ENCODE peak calls at places on chromosomes 12 and 14, in seven cellular contexts. One of them, this sample, is unnamed.

GRCh38 chr12:46452776-46453175 is 80.2 kb upstream of the SLC38A2 start:
- DNase-seq in HS-5: no peak
- DNase-seq in H7: no peak
- DNase-seq in fibroblast of the conjunctiva: no peak
- DNase-seq in RPMI8226: no peak
- DNase-seq in activated naive CD8-positive, alpha-beta T cell treated with anti-CD3 and anti-CD28 coated beads, Interleukin-2, amount 50 U/mL, for 24 hours: no peak
- DNase-seq in GM10248: no peak
- DNase-seq in this sample: no peak

GRCh38 chr12:26028953-26029740 is 70.7 kb downstream of the RASSF8 start:
- DNase-seq in RPMI8226: peak
- DNase-seq in H7: peak
- DNase-seq in fibroblast of the conjunctiva: no peak
- DNase-seq in GM10248: peak
- DNase-seq in HS-5: peak
- DNase-seq in activated naive CD8-positive, alpha-beta T cell treated with anti-CD3 and anti-CD28 coated beads, Interleukin-2, amount 50 U/mL, for 24 hours: peak
- DNase-seq in this sample: peak

GRCh38 chr14:99754141-99755067 is 38.8 kb upstream of the EML1 start:
- DNase-seq in H7: peak
- DNase-seq in HS-5: no peak
- DNase-seq in GM10248: no peak
- DNase-seq in activated naive CD8-positive, alpha-beta T cell treated with anti-CD3 and anti-CD28 coated beads, Interleukin-2, amount 50 U/mL, for 24 hours: no peak
- DNase-seq in RPMI8226: no peak
- DNase-seq in fibroblast of the conjunctiva: no peak
- DNase-seq in this sample: no peak

GRCh38 chr14:57983235-57983634 is 117.3 kb upstream of the SLC35F4 start:
- DNase-seq in fibroblast of the conjunctiva: no peak
- DNase-seq in RPMI8226: no peak
- DNase-seq in H7: no peak
- DNase-seq in GM10248: no peak
- DNase-seq in HS-5: no peak
- DNase-seq in activated naive CD8-positive, alpha-beta T cell treated with anti-CD3 and anti-CD28 coated beads, Interleukin-2, amount 50 U/mL, for 24 hours: no peak
- DNase-seq in this sample: no peak

GRCh38 chr12:68953536-68953935 is 20.6 kb upstream of the CPM start:
- DNase-seq in RPMI8226: no peak
- DNase-seq in GM10248: no peak
- DNase-seq in fibroblast of the conjunctiva: no peak
- DNase-seq in HS-5: no peak
- DNase-seq in activated naive CD8-positive, alpha-beta T cell treated with anti-CD3 and anti-CD28 coated beads, Interleukin-2, amount 50 U/mL, for 24 hours: no peak
- DNase-seq in H7: no peak
- DNase-seq in this sample: no peak

GRCh38 chr12:116508145-116509121 is 50.7 kb upstream of the MAP1LC3B2 start:
- DNase-seq in activated naive CD8-positive, alpha-beta T cell treated with anti-CD3 and anti-CD28 coated beads, Interleukin-2, amount 50 U/mL, for 24 hours: peak
- DNase-seq in fibroblast of the conjunctiva: no peak
- DNase-seq in GM10248: peak
- DNase-seq in HS-5: no peak
- DNase-seq in H7: peak
- DNase-seq in RPMI8226: no peak
- DNase-seq in this sample: no peak

GRCh38 chr12:96242597-96242996 is 48.4 kb downstream of the ELK3 start:
- DNase-seq in activated naive CD8-positive, alpha-beta T cell treated with anti-CD3 and anti-CD28 coated beads, Interleukin-2, amount 50 U/mL, for 24 hours: no peak
- DNase-seq in GM10248: no peak
- DNase-seq in HS-5: no peak
- DNase-seq in RPMI8226: no peak
- DNase-seq in fibroblast of the conjunctiva: no peak
- DNase-seq in H7: no peak
- DNase-seq in this sample: no peak

GRCh38 chr12:131357920-131358319 is 353.0 kb upstream of the SFSWAP start:
- DNase-seq in fibroblast of the conjunctiva: no peak
- DNase-seq in RPMI8226: no peak
- DNase-seq in HS-5: no peak
- DNase-seq in H7: no peak
- DNase-seq in GM10248: no peak
- DNase-seq in activated naive CD8-positive, alpha-beta T cell treated with anti-CD3 and anti-CD28 coated beads, Interleukin-2, amount 50 U/mL, for 24 hours: no peak
- DNase-seq in this sample: no peak

GRCh38 chr14:105485720-105486332 is 860 bp upstream of the CRIP1 start:
- DNase-seq in activated naive CD8-positive, alpha-beta T cell treated with anti-CD3 and anti-CD28 coated beads, Interleukin-2, amount 50 U/mL, for 24 hours: peak
- DNase-seq in fibroblast of the conjunctiva: no peak
- DNase-seq in HS-5: no peak
- DNase-seq in RPMI8226: peak
- DNase-seq in H7: peak
- DNase-seq in GM10248: peak
- DNase-seq in this sample: no peak

GRCh38 chr12:104360157-104360556 is 56.6 kb downstream of the EID3 start:
- DNase-seq in activated naive CD8-positive, alpha-beta T cell treated with anti-CD3 and anti-CD28 coated beads, Interleukin-2, amount 50 U/mL, for 24 hours: no peak
- DNase-seq in RPMI8226: no peak
- DNase-seq in H7: no peak
- DNase-seq in GM10248: no peak
- DNase-seq in fibroblast of the conjunctiva: no peak
- DNase-seq in HS-5: no peak
- DNase-seq in this sample: no peak

GRCh38 chr12:51392556-51393237 is 1.5 kb upstream of the GALNT6 start:
- DNase-seq in activated naive CD8-positive, alpha-beta T cell treated with anti-CD3 and anti-CD28 coated beads, Interleukin-2, amount 50 U/mL, for 24 hours: peak
- DNase-seq in fibroblast of the conjunctiva: no peak
- DNase-seq in RPMI8226: no peak
- DNase-seq in GM10248: peak
- DNase-seq in H7: peak
- DNase-seq in HS-5: no peak
- DNase-seq in this sample: peak

GRCh38 chr12:69779928-69780327 is 41.3 kb downstream of the RAB3IP start:
- DNase-seq in activated naive CD8-positive, alpha-beta T cell treated with anti-CD3 and anti-CD28 coated beads, Interleukin-2, amount 50 U/mL, for 24 hours: no peak
- DNase-seq in H7: peak
- DNase-seq in HS-5: peak
- DNase-seq in fibroblast of the conjunctiva: peak
- DNase-seq in GM10248: peak
- DNase-seq in RPMI8226: no peak
- DNase-seq in this sample: no peak

GRCh38 chr14:59483360-59483759 is 848 bp downstream of the L3HYPDH start:
- DNase-seq in GM10248: no peak
- DNase-seq in RPMI8226: no peak
- DNase-seq in fibroblast of the conjunctiva: no peak
- DNase-seq in HS-5: peak
- DNase-seq in H7: peak
- DNase-seq in activated naive CD8-positive, alpha-beta T cell treated with anti-CD3 and anti-CD28 coated beads, Interleukin-2, amount 50 U/mL, for 24 hours: no peak
- DNase-seq in this sample: no peak

GRCh38 chr14:54447231-54447692 is 6.1 kb upstream of the CNIH1 start:
- DNase-seq in HS-5: peak
- DNase-seq in GM10248: no peak
- DNase-seq in activated naive CD8-positive, alpha-beta T cell treated with anti-CD3 and anti-CD28 coated beads, Interleukin-2, amount 50 U/mL, for 24 hours: no peak
- DNase-seq in RPMI8226: no peak
- DNase-seq in H7: no peak
- DNase-seq in fibroblast of the conjunctiva: no peak
- DNase-seq in this sample: no peak

GRCh38 chr14:60161176-60162107 is 3.8 kb downstream of the DHRS7 start:
- DNase-seq in GM10248: no peak
- DNase-seq in RPMI8226: no peak
- DNase-seq in fibroblast of the conjunctiva: no peak
- DNase-seq in H7: peak
- DNase-seq in activated naive CD8-positive, alpha-beta T cell treated with anti-CD3 and anti-CD28 coated beads, Interleukin-2, amount 50 U/mL, for 24 hours: no peak
- DNase-seq in HS-5: no peak
- DNase-seq in this sample: no peak

GRCh38 chr14:65821224-65821753 is 408.8 kb downstream of the FUT8 start:
- DNase-seq in H7: no peak
- DNase-seq in GM10248: no peak
- DNase-seq in activated naive CD8-positive, alpha-beta T cell treated with anti-CD3 and anti-CD28 coated beads, Interleukin-2, amount 50 U/mL, for 24 hours: no peak
- DNase-seq in fibroblast of the conjunctiva: no peak
- DNase-seq in HS-5: no peak
- DNase-seq in RPMI8226: no peak
- DNase-seq in this sample: no peak

GRCh38 chr14:60332046-60332399 is 83.0 kb downstream of the PPM1A start:
- DNase-seq in activated naive CD8-positive, alpha-beta T cell treated with anti-CD3 and anti-CD28 coated beads, Interleukin-2, amount 50 U/mL, for 24 hours: no peak
- DNase-seq in fibroblast of the conjunctiva: no peak
- DNase-seq in H7: no peak
- DNase-seq in RPMI8226: no peak
- DNase-seq in HS-5: no peak
- DNase-seq in GM10248: no peak
- DNase-seq in this sample: no peak

GRCh38 chr14:33062881-33063280 is 124.2 kb downstream of the NPAS3 start:
- DNase-seq in GM10248: no peak
- DNase-seq in H7: no peak
- DNase-seq in RPMI8226: peak
- DNase-seq in fibroblast of the conjunctiva: no peak
- DNase-seq in activated naive CD8-positive, alpha-beta T cell treated with anti-CD3 and anti-CD28 coated beads, Interleukin-2, amount 50 U/mL, for 24 hours: no peak
- DNase-seq in HS-5: peak
- DNase-seq in this sample: no peak

GRCh38 chr12:106633451-106633823 is 50.6 kb downstream of the RFX4 start:
- DNase-seq in H7: no peak
- DNase-seq in HS-5: no peak
- DNase-seq in RPMI8226: no peak
- DNase-seq in GM10248: no peak
- DNase-seq in fibroblast of the conjunctiva: no peak
- DNase-seq in activated naive CD8-positive, alpha-beta T cell treated with anti-CD3 and anti-CD28 coated beads, Interleukin-2, amount 50 U/mL, for 24 hours: no peak
- DNase-seq in this sample: no peak

GRCh38 chr14:79583738-79584405 is 627.4 kb downstream of the DIO2 start:
- DNase-seq in HS-5: peak
- DNase-seq in GM10248: no peak
- DNase-seq in H7: no peak
- DNase-seq in activated naive CD8-positive, alpha-beta T cell treated with anti-CD3 and anti-CD28 coated beads, Interleukin-2, amount 50 U/mL, for 24 hours: no peak
- DNase-seq in RPMI8226: no peak
- DNase-seq in fibroblast of the conjunctiva: no peak
- DNase-seq in this sample: no peak

GRCh38 chr12:68237068-68237467 is 11.5 kb upstream of the IL26 start:
- DNase-seq in HS-5: no peak
- DNase-seq in activated naive CD8-positive, alpha-beta T cell treated with anti-CD3 and anti-CD28 coated beads, Interleukin-2, amount 50 U/mL, for 24 hours: no peak
- DNase-seq in GM10248: no peak
- DNase-seq in fibroblast of the conjunctiva: no peak
- DNase-seq in H7: no peak
- DNase-seq in RPMI8226: no peak
- DNase-seq in this sample: no peak

GRCh38 chr14:55160989-55161388 is 30.4 kb downstream of the DLGAP5 start:
- DNase-seq in HS-5: no peak
- DNase-seq in RPMI8226: peak
- DNase-seq in GM10248: peak
- DNase-seq in H7: peak
- DNase-seq in fibroblast of the conjunctiva: no peak
- DNase-seq in activated naive CD8-positive, alpha-beta T cell treated with anti-CD3 and anti-CD28 coated beads, Interleukin-2, amount 50 U/mL, for 24 hours: no peak
- DNase-seq in this sample: peak

GRCh38 chr14:99745307-99745951 is 47.8 kb upstream of the EML1 start:
- DNase-seq in RPMI8226: no peak
- DNase-seq in fibroblast of the conjunctiva: no peak
- DNase-seq in activated naive CD8-positive, alpha-beta T cell treated with anti-CD3 and anti-CD28 coated beads, Interleukin-2, amount 50 U/mL, for 24 hours: no peak
- DNase-seq in H7: no peak
- DNase-seq in GM10248: no peak
- DNase-seq in HS-5: no peak
- DNase-seq in this sample: no peak

GRCh38 chr12:55687746-55688145 is 20.0 kb downstream of the ITGA7 start:
- DNase-seq in RPMI8226: no peak
- DNase-seq in activated naive CD8-positive, alpha-beta T cell treated with anti-CD3 and anti-CD28 coated beads, Interleukin-2, amount 50 U/mL, for 24 hours: peak
- DNase-seq in GM10248: peak
- DNase-seq in fibroblast of the conjunctiva: no peak
- DNase-seq in HS-5: no peak
- DNase-seq in H7: no peak
- DNase-seq in this sample: no peak

GRCh38 chr12:93323625-93324165 is 54.0 kb upstream of the NUDT4 start:
- DNase-seq in RPMI8226: no peak
- DNase-seq in GM10248: no peak
- DNase-seq in fibroblast of the conjunctiva: no peak
- DNase-seq in HS-5: peak
- DNase-seq in H7: no peak
- DNase-seq in activated naive CD8-positive, alpha-beta T cell treated with anti-CD3 and anti-CD28 coated beads, Interleukin-2, amount 50 U/mL, for 24 hours: no peak
- DNase-seq in this sample: no peak